ENCODE peak calls at places on chromosomes 2 and 18, in four cellular contexts. One of them, this sample, is unnamed.

GRCh38 chr18:11561293-11561692 is 48.1 kb upstream of the SLC35G4 start:
- DNase-seq in lower lobe of right lung: no peak
- DNase-seq in Ammon's horn: no peak
- DNase-seq in NCI-H748 treated with DMSO at 0.1 percent for 48 hours: no peak
- DNase-seq in this sample: no peak

GRCh38 chr2:176297067-176297466 is 27.8 kb downstream of the MTX2 start:
- DNase-seq in lower lobe of right lung: no peak
- DNase-seq in Ammon's horn: no peak
- DNase-seq in NCI-H748 treated with DMSO at 0.1 percent for 48 hours: no peak
- DNase-seq in this sample: no peak

GRCh38 chr2:40256649-40257048 is 195.2 kb downstream of the SLC8A1 start:
- DNase-seq in lower lobe of right lung: no peak
- DNase-seq in Ammon's horn: no peak
- DNase-seq in NCI-H748 treated with DMSO at 0.1 percent for 48 hours: peak
- DNase-seq in this sample: peak

GRCh38 chr2:108987111-108987510 is 1.9 kb downstream of the EDAR start:
- DNase-seq in lower lobe of right lung: no peak
- DNase-seq in Ammon's horn: no peak
- DNase-seq in NCI-H748 treated with DMSO at 0.1 percent for 48 hours: no peak
- DNase-seq in this sample: no peak

GRCh38 chr2:80454628-80455027 is 150.1 kb upstream of the LRRTM1 start:
- DNase-seq in lower lobe of right lung: no peak
- DNase-seq in Ammon's horn: peak
- DNase-seq in NCI-H748 treated with DMSO at 0.1 percent for 48 hours: no peak
- DNase-seq in this sample: no peak

GRCh38 chr2:9099341-9099751 is 95.9 kb upstream of the MBOAT2 start:
- DNase-seq in lower lobe of right lung: no peak
- DNase-seq in Ammon's horn: no peak
- DNase-seq in NCI-H748 treated with DMSO at 0.1 percent for 48 hours: no peak
- DNase-seq in this sample: no peak

GRCh38 chr2:230665263-230665691 is 47.4 kb upstream of the CAB39 start:
- DNase-seq in lower lobe of right lung: no peak
- DNase-seq in Ammon's horn: no peak
- DNase-seq in NCI-H748 treated with DMSO at 0.1 percent for 48 hours: no peak
- DNase-seq in this sample: no peak

GRCh38 chr18:57744211-57744694 is 58.9 kb downstream of the ATP8B1 start:
- DNase-seq in lower lobe of right lung: no peak
- DNase-seq in Ammon's horn: no peak
- DNase-seq in NCI-H748 treated with DMSO at 0.1 percent for 48 hours: peak
- DNase-seq in this sample: peak

GRCh38 chr2:135563793-135564192 is 32.5 kb downstream of the R3HDM1 start:
- DNase-seq in lower lobe of right lung: no peak
- DNase-seq in Ammon's horn: no peak
- DNase-seq in NCI-H748 treated with DMSO at 0.1 percent for 48 hours: no peak
- DNase-seq in this sample: no peak

GRCh38 chr18:421236-422155 is 79.0 kb downstream of the COLEC12 start:
- DNase-seq in lower lobe of right lung: no peak
- DNase-seq in Ammon's horn: no peak
- DNase-seq in NCI-H748 treated with DMSO at 0.1 percent for 48 hours: no peak
- DNase-seq in this sample: no peak

GRCh38 chr18:79763407-79763806 is 34.3 kb upstream of the KCNG2 start:
- DNase-seq in lower lobe of right lung: no peak
- DNase-seq in Ammon's horn: no peak
- DNase-seq in NCI-H748 treated with DMSO at 0.1 percent for 48 hours: no peak
- DNase-seq in this sample: no peak

GRCh38 chr2:106165556-106165955 is 28.5 kb downstream of the UXS1 start:
- DNase-seq in lower lobe of right lung: no peak
- DNase-seq in Ammon's horn: no peak
- DNase-seq in NCI-H748 treated with DMSO at 0.1 percent for 48 hours: no peak
- DNase-seq in this sample: no peak

GRCh38 chr2:231640646-231641111 is 48.0 kb downstream of the TEX44 start:
- DNase-seq in lower lobe of right lung: peak
- DNase-seq in Ammon's horn: peak
- DNase-seq in NCI-H748 treated with DMSO at 0.1 percent for 48 hours: no peak
- DNase-seq in this sample: no peak